ENCODE peak calls at places on chromosomes 16 and 17, in seven cellular contexts. Z is A549, A is tibial nerve, K is body of pancreas, R is adrenal gland, V is uterus, Q is upper lobe of left lung. L is an unnamed sample.

GRCh38 chr16:68190099-68190498 is 45.8 kb downstream of the ESRP2 start:
- DNase-seq in Q (no peak), K (no peak), R (no peak), V (no peak), Z (no peak), A (no peak), L (no peak)

GRCh38 chr16:86387461-86388440 is 122.6 kb upstream of the FOXF1 start:
- DNase-seq in A (no peak), K (no peak), Q (no peak), V (no peak), R (no peak), Z (peak; percentile 20), L (no peak)

GRCh38 chr17:72517413-72518237 is 396.8 kb downstream of the SOX9 start:
- DNase-seq in R (no peak), Q (no peak), K (peak; percentile 19), Z (no peak), A (no peak), V (no peak), L (no peak)

GRCh38 chr17:2020721-2021120 is 4.4 kb downstream of the RTN4RL1 start:
- DNase-seq in A (no peak), K (no peak), Q (no peak), V (no peak), Z (no peak), R (no peak), L (no peak)

GRCh38 chr16:67694611-67695010 is 24.5 kb downstream of the GFOD2 start:
- DNase-seq in A (no peak), R (no peak), K (no peak), Q (no peak), V (no peak), Z (no peak), L (no peak)

GRCh38 chr17:31917065-31917529 is 15.6 kb upstream of the UTP6 start:
- DNase-seq in A (no peak), Q (peak; percentile 81), Z (no peak), R (peak; percentile 31), K (peak; percentile 17), V (no peak), L (no peak)

GRCh38 chr16:17318200-17318599 is 152.6 kb downstream of the XYLT1 start:
- DNase-seq in A (no peak), R (no peak), K (peak; percentile 57), Q (no peak), V (no peak), Z (no peak), L (no peak)

GRCh38 chr16:69123894-69124293 is 8.5 kb downstream of the CHTF8 start:
- DNase-seq in Q (no peak), V (no peak), Z (peak; percentile 60), A (no peak), R (peak; percentile 75), K (peak; percentile 80), L (no peak)

GRCh38 chr16:83705856-83706255 is 101.9 kb upstream of the HSBP1 start:
- DNase-seq in A (no peak), R (no peak), Z (no peak), K (no peak), V (no peak), Q (no peak), L (no peak)

GRCh38 chr17:1627987-1628855 is at the start of gene SLC43A2:
- DNase-seq in Q (peak; percentile 97), V (peak; percentile 74), A (peak; percentile 69), Z (peak; percentile 98), K (peak; percentile 85), R (peak; percentile 87), L (peak; percentile 75)

GRCh38 chr17:61461967-61462733 is 9.9 kb downstream of the TBX4 start:
- DNase-seq in K (no peak), Z (no peak), Q (peak; percentile 82), A (no peak), V (no peak), R (no peak), L (no peak)

GRCh38 chr17:82449136-82449882 is 1.2 kb downstream of the CYBC1 start:
- DNase-seq in Q (peak; percentile 71), A (no peak), Z (no peak), V (no peak), R (peak; percentile 62), K (no peak), L (no peak)

GRCh38 chr16:16057102-16057501 is 107.7 kb downstream of the ABCC1 start:
- DNase-seq in A (no peak), Z (no peak), V (no peak), R (no peak), Q (no peak), K (no peak), L (no peak)
- H3K9me3 ChIP-seq in A (no peaks in the 10 kb centered on the region), Z (no peaks in the 10 kb centered on the region), V (no peaks in the 10 kb centered on the region), R (no peaks in the 10 kb centered on the region), Q (no peaks in the 10 kb centered on the region), K (no peaks in the 10 kb centered on the region), L (no peaks in the 10 kb centered on the region)

DNA sequence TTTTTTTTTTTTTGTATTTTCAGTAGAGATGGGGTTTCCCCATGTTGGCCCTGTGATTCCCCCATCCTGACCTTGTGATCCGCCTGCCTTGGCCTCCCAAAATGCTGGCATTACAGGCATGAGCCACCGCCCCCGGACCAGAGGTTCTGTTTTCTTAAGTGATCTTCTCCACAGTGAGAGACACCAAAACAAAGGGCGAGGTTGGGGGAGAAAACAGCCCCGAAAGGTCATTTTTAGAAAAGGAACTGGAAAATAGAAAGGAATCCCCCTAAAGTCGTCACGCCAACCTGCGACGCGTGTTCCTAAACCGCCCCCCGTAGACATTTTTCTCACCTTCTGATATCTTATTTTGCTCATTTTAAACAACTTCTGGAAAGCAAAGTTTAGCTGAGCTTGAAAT is 6.1 kb upstream of the AXIN2 start:
- DNase-seq in Q (no peak), R (no peak), A (no peak), V (no peak), Z (no peak), K (no peak), L (no peak)
- TF ChIP-seq POLR2A in Q (no peak), R (no peak), A (no peak), V (no peak), Z (no peak), K (no peak), L (no peak)

GRCh38 chr17:4740025-4740351 is 260 bp upstream of the CXCL16 start:
- DNase-seq in A (no peak), V (no peak), Z (no peak), R (no peak), Q (no peak), K (no peak), L (no peak)

GRCh38 chr17:4735825-4736651 is 3.6 kb upstream of the ZMYND15 start:
- DNase-seq in K (no peak), A (no peak), V (no peak), Q (no peak), R (peak; percentile 73), Z (no peak), L (no peak)

GRCh38 chr17:4739122-4740024 is at the start of the genes CXCL16 and ZMYND15:
- DNase-seq in A (no peak), K (peak; percentile 71), Z (peak; percentile 85), V (peak; percentile 54), R (peak; percentile 77), Q (peak; percentile 95), L (peak; percentile 19)

GRCh38 chr17:4740584-4740983 is 856 bp upstream of the CXCL16 start:
- DNase-seq in Z (no peak), V (no peak), Q (peak; percentile 45), A (no peak), K (no peak), R (no peak), L (no peak)

DNA sequence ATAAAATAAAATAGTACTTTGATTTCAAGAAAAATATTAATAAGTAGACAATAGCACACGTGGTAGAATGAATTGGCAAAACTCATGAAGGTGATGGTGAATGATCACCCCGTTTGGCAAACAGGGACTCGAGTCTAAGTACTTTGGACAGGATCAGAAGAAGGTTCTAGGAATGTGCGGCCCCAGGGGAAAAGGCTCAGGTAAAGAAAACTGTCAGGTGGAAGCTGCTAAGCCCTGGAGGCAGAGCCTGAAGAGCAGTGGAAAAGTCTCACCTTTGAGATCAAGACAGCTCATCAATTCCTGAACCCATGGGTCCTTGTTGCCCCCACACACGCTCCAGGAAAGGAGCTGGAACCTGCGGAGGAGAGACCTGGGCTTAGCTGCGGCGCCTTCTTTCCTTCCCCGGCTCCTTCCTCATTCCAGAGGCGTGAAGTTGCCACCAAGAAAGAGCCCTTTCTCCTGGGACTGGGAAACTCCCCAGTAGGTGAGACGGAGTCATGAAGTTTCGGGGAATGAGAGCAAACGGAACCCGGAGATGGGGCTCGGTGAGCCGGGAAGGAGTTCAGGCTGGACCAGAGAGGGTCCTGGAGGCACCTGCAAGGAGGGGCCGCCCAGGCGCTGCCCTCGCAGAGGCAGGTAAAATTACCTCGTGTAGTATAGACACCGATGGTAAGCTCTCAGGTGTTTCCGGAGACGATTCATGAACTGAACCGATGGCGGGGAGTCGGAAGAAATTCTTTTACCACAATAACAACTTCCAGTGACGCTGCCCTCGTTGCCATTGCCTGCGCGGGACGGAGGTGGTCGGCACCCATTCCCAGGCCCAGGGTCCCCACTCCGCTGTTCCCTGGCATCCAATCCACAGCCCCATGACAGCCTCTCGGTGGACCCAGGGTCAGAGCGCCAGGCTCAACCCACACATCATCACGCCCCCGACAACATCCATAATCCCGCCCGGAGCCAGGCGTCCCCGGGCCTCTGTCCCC is 1.2 kb upstream of the ZMYND15 start:
- DNase-seq in V (no peak), Z (no peak), R (no peak), A (no peak), K (peak; percentile 41), Q (no peak), L (no peak)
- H3K27ac ChIP-seq in V (peak overlapping the region; percentile 26), Z (peak overlapping the region; percentile 87), R (no peak overlapping the region), A (peak overlapping the region; percentile 78), K (peak overlapping the region; percentile 65), Q (peak overlapping the region; percentile 85), L (no peak overlapping the region)

GRCh38 chr17:79012563-79013134 is 3.1 kb upstream of the CANT1 start:
- DNase-seq in A (no peak), Q (no peak), R (no peak), Z (no peak), K (no peak), V (no peak), L (peak; percentile 1)
- H3K9me3 ChIP-seq in A (no peaks in the 10 kb centered on the region), Q (no peaks in the 10 kb centered on the region), R (no peaks in the 10 kb centered on the region), Z (peaks cover 14% of the 10 kb centered on the region), K (no peaks in the 10 kb centered on the region), V (no peaks in the 10 kb centered on the region), L (no peaks in the 10 kb centered on the region)

DNA sequence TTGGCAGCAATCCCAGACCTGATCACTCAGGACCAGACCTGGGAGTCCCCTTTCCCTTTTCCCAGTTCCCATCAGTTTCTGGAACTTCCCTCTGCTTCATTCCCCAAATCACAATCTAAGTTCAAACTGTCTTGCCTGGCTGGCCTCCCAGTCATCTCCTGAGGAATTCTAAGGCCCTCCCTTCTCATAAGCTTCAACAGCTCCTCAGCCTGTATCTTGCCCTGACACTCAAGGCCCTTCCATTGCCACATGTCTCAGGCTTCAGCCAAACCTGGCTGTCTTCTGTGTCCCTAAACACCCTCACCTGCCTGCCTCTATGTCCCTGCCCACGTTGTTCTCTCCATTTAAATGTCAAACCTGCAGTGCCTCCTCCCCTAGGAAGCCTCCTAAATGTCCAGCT is 11.9 kb upstream of the PHF12 start:
- DNase-seq in R (no peak), A (no peak), V (no peak), Z (no peak), K (no peak), Q (no peak), L (no peak)
- TF ChIP-seq POLR2A in R (no peak), A (no peak), V (no peak), Z (no peak), K (no peak), Q (no peak), L (no peak)

L was measured in gastrocnemius medialis.